ENCODE peak calls at places on chromosomes 1 and 21, in eight cellular contexts. X is type B pancreatic cell, V is AG10803, C is body of pancreas, W is GM23338, K is stomach, M is astrocyte of the spinal cord, S is WTC11. G is an unnamed sample.

GRCh38 chr1:17826165-17826488 is 71.0 kb downstream of the ACTL8 start:
- DNase-seq in S (peak; percentile 83), W (peak; percentile 82), V (peak; percentile 35), X (no peak), C (peak; percentile 68), K (peak; percentile 27), M (no peak), G (peak; percentile 79)

GRCh38 chr1:84715620-84716019 is 25.4 kb upstream of the SSX2IP start:
- DNase-seq in M (no peak), C (no peak), V (no peak), S (no peak), X (no peak), W (no peak), K (no peak), G (peak; percentile 35)

GRCh38 chr1:39017266-39017665 is 8.9 kb upstream of the NDUFS5 start:
- DNase-seq in W (no peak), V (no peak), C (no peak), K (no peak), M (no peak), S (no peak), X (no peak), G (no peak)

GRCh38 chr1:159828916-159829634 is 2.4 kb downstream of the SLAMF8 start:
- DNase-seq in V (no peak), S (peak; percentile 67), K (peak; percentile 49), X (no peak), C (peak; percentile 59), M (no peak), W (peak; percentile 75), G (peak; percentile 67)

GRCh38 chr1:156115514-156116374 is 1.2 kb downstream of the LMNA start:
- DNase-seq in S (peak; percentile 59), C (peak; percentile 80), V (peak; percentile 66), K (peak; percentile 62), X (no peak), M (peak; percentile 66), W (peak; percentile 81), G (no peak)

GRCh38 chr1:236516929-236517704 is 6.7 kb upstream of the LGALS8 start:
- DNase-seq in X (no peak), S (no peak), M (peak; percentile 75), V (peak; percentile 68), C (no peak), K (no peak), W (no peak), G (no peak)

GRCh38 chr1:154557939-154558609 is 388 bp downstream of the UBE2Q1 start:
- DNase-seq in K (peak; percentile 58), V (peak; percentile 26), S (peak; percentile 38), W (peak; percentile 26), X (no peak), M (no peak), C (peak; percentile 50), G (peak; percentile 60)

GRCh38 chr21:28601708-28602107 is 391.0 kb downstream of the LTN1 start:
- DNase-seq in C (no peak), X (no peak), K (no peak), S (no peak), V (peak; percentile 54), W (no peak), M (no peak), G (no peak)

GRCh38 chr1:44472614-44473262 is 67.7 kb downstream of the RNF220 start:
- DNase-seq in S (no peak), C (no peak), M (no peak), V (peak; percentile 6), X (no peak), W (peak; percentile 28), K (no peak), G (no peak)

GRCh38 chr1:25130895-25131294 is 101.4 kb downstream of the SYF2 start:
- DNase-seq in V (no peak), M (no peak), W (no peak), X (no peak), K (no peak), S (no peak), C (no peak), G (no peak)

GRCh38 chr1:94716966-94717365 is 103.2 kb upstream of the SLC44A3 start:
- DNase-seq in W (no peak), X (no peak), M (no peak), C (no peak), K (no peak), S (no peak), V (no peak), G (no peak)

GRCh38 chr1:69401894-69402293 is 165.8 kb upstream of the LRRC7 start:
- DNase-seq in M (no peak), K (no peak), S (no peak), W (no peak), X (no peak), C (no peak), V (no peak), G (no peak)

GRCh38 chr1:220219136-220219442 is 53.2 kb downstream of the RAB3GAP2 start:
- DNase-seq in M (no peak), V (no peak), S (no peak), W (no peak), X (no peak), C (no peak), K (no peak), G (no peak)

GRCh38 chr21:39673736-39674135 is 61.0 kb downstream of the B3GALT5 start:
- DNase-seq in K (no peak), C (peak; percentile 91), W (no peak), V (no peak), M (no peak), X (no peak), S (no peak), G (no peak)

GRCh38 chr1:180976958-180977357 is 45.7 kb downstream of the STX6 start:
- DNase-seq in M (no peak), X (no peak), V (no peak), C (no peak), K (no peak), S (no peak), W (no peak), G (no peak)

GRCh38 chr1:59570524-59570923 is 244.2 kb upstream of the HOOK1 start:
- DNase-seq in K (no peak), M (peak; percentile 48), C (peak; percentile 15), W (no peak), X (no peak), V (no peak), S (no peak), G (no peak)

GRCh38 chr1:59579222-59579621 is 235.5 kb upstream of the HOOK1 start:
- DNase-seq in X (no peak), K (no peak), M (no peak), C (no peak), S (no peak), V (no peak), W (no peak), G (no peak)

GRCh38 chr1:59569198-59569597 is 245.6 kb upstream of the HOOK1 start:
- DNase-seq in C (no peak), W (no peak), S (no peak), K (no peak), V (peak; percentile 30), M (no peak), X (no peak), G (no peak)

GRCh38 chr1:59577774-59578173 is 237.0 kb upstream of the HOOK1 start:
- DNase-seq in W (no peak), K (no peak), V (no peak), S (no peak), C (no peak), M (no peak), X (no peak), G (no peak)

DNA sequence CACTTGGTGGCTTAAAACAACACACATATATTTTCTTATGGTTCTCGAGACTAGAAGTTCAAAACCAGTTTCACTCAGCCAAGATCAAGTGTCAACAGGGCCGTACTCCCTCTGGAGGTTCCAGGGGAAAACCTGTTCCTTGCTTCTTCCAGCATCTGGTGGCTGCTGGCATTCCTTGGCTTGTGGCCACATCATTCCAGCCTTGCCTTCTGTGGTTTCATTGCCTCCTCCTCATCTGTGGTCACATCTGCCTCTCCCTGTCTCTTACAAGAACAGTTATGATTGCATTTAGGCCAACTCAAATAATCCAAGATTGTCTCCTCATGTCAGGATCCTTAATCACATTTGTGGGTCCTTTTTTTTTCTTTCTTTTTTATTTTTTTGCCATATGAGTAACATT is 240.7 kb upstream of the HOOK1 start:
- DNase-seq in W (no peak), C (no peak), M (peak; percentile 93), S (no peak), V (peak; percentile 98), K (no peak), X (no peak), G (no peak)
- TF ChIP-seq CTCF in W (no peak), C (no peak), M (peak; percentile 19), S (no peak), V (peak; percentile 52), K (no peak), X (no peak), G (no peak)

GRCh38 chr1:215819114-215819513 is 252.0 kb downstream of the KCTD3 start:
- DNase-seq in S (no peak), W (no peak), K (no peak), X (no peak), M (no peak), V (peak; percentile 12), C (no peak), G (no peak)

GRCh38 chr1:215830221-215830620 is 263.1 kb downstream of the KCTD3 start:
- DNase-seq in X (no peak), M (no peak), S (no peak), C (no peak), W (no peak), V (peak; percentile 31), K (no peak), G (no peak)

DNA sequence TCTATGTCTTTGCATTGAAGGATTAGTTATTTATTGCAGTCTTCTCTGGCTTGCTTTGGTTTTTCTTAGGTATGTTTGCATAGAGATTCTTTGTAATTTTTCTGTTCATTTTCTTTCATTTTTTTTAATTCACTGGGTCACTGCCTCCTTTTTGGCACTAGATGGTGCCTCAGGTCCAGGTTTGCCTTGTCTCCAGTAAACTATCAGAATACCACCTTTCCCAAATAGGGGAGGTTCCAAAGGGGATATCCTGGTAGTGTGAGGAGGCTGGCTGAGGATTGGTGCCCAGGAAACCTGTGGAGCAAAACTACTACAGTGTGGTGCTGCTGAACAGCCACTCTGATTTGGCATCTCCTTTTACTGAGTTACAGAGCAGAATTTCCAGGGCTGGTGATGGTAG is 257.1 kb downstream of the KCTD3 start:
- DNase-seq in K (no peak), C (no peak), X (no peak), W (peak; percentile 79), S (peak; percentile 18), M (peak; percentile 26), V (no peak), G (no peak)
- TF ChIP-seq CTCF in K (no peak), C (no peak), X (peak; percentile 58), W (peak; percentile 82), S (peak; percentile 38), M (peak; percentile 55), V (peak; percentile 51), G (peak; percentile 33)

DNA sequence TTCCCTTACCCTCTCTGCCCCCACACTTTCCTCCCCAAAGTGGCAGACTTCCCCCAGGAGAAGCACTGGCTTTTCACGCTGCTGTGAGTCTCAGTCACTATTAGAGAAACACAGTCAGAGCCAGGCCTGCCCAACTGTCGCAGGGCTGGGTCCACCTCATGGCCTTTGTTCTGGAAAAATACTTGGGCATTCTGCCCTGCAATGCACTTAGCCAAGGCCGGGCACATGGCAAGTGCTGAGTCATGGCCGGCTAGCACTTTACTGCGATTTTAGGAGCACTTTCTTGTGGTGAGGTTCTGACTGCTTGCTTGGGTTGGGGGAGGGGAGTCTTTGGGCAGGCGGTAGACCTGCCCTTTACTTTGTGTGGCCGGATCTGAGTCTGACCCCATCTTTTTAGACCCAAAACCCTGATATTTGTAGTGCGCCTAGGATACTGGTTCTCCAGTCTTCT is 7.7 kb downstream of the EPHX1 start:
- DNase-seq in X (no peak), S (no peak), M (peak; percentile 89), V (peak; percentile 95), C (peak; percentile 95), K (peak; percentile 93), W (peak; percentile 65), G (no peak)
- TF ChIP-seq CTCF in X (no peak), S (no peak), M (no peak), V (no peak), C (no peak), K (no peak), W (no peak), G (no peak)

GRCh38 chr1:62235576-62235975 is 40.9 kb downstream of the L1TD1 start:
- DNase-seq in W (no peak), V (no peak), K (no peak), S (no peak), X (no peak), M (no peak), C (no peak), G (no peak)
- TF ChIP-seq CTCF in W (no peak), V (no peak), K (no peak), S (no peak), X (no peak), M (no peak), C (no peak), G (no peak)

G was measured in glutamatergic neuron.